ENCODE peak calls at places on chromosomes 2 and 18, in four cellular contexts. F is brain microvascular endothelial cell; A is CD8-positive, alpha-beta T cell; S is foreskin fibroblast. T is an unnamed sample.

GRCh38 chr2:72954376-72955187 is 37.3 kb downstream of the EMX1 start:
- DNase-seq in F (no peak), A (no peak), S (no peak), T (no peak)

GRCh38 chr2:18829331-18829902 is 240.0 kb upstream of the NT5C1B start:
- DNase-seq in F (peak; percentile 49), A (no peak), S (peak; percentile 69), T (no peak)

GRCh38 chr2:144372484-144373195 is 147.3 kb downstream of the ZEB2 start:
- DNase-seq in S (peak; percentile 41), A (no peak), F (no peak), T (no peak)

GRCh38 chr2:16617282-16618266 is 48.1 kb downstream of the CYRIA start:
- DNase-seq in S (no peak), A (no peak), F (peak; percentile 31), T (no peak)

GRCh38 chr2:19902272-19902730 is 518 bp upstream of the TTC32 start:
- DNase-seq in S (no peak), F (no peak), A (no peak), T (no peak)

GRCh38 chr2:127128508-127128907 is 21.6 kb upstream of the BIN1 start:
- DNase-seq in A (no peak), S (no peak), F (no peak), T (no peak)

GRCh38 chr2:18373081-18373480 is 187.4 kb downstream of the RDH14 start:
- DNase-seq in F (no peak), S (no peak), A (no peak), T (no peak)

GRCh38 chr2:102436284-102436683 is 13.3 kb downstream of the IL18RAP start:
- DNase-seq in A (no peak), F (peak; percentile 75), S (peak; percentile 3), T (no peak)

GRCh38 chr18:42255908-42256765 is 301.1 kb downstream of the PIK3C3 start:
- DNase-seq in A (no peak), S (no peak), F (no peak), T (no peak)

GRCh38 chr2:29193681-29194080 is 78.5 kb downstream of the CLIP4 start:
- DNase-seq in A (no peak), F (no peak), S (no peak), T (no peak)

GRCh38 chr2:43018179-43019024 is 208.0 kb downstream of the ZFP36L2 start:
- DNase-seq in F (no peak), A (no peak), S (peak; percentile 90), T (no peak)

GRCh38 chr2:202938960-202939359 is 26.9 kb downstream of the CARF start:
- DNase-seq in F (no peak), S (no peak), A (no peak), T (no peak)

GRCh38 chr2:18741888-18742287 is 152.5 kb upstream of the NT5C1B start:
- DNase-seq in A (no peak), F (no peak), S (no peak), T (no peak)

DNA sequence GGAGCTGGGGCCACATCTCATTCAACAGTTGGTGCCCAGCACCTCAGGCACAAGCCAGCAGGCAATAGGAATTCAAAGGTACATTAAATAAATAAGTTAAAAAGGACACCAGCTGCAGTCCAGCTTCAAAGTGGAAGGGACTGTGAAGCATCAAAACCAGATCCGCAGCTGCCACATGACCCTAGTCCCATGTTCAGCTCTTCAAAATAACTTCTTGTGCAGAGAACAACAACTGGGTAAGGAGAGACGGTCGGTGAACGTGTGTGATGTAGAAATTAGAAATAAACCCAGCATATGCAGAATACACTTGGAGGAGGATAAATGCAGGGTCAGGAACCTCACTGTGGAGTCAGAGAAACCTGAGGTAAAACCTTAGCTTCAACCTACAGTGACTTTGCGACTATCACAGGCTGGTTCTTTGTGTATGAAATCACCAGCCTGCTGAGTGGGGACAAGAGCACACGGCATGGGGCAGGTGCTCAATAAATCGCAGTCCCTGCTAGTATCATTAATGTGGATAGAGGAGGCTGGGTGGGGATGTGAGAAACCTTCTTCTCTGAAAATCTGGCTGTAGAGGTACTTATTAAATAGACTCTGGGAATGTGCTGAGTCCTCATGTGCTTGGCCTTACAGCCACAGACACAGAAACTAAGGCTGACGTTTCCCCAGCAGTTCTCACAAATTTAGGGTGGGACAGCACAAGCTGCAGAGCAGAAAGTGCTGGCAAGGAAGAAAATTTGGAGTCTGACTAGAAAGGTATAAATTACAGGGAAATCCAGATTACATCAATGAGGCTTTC is 20.8 kb downstream of the FBXO15 start:
- DNase-seq in A (no peak), S (no peak), F (no peak), T (no peak)
- H3K4me3 ChIP-seq in A (no peak overlapping the region), S (no peak overlapping the region), F (no peak overlapping the region), T (no peak overlapping the region)

GRCh38 chr2:66772618-66773017 is 337.7 kb downstream of the MEIS1 start:
- DNase-seq in S (no peak), A (no peak), F (no peak), T (no peak)
- TF ChIP-seq CTCF in S (no peak), A (no peak), F (peak; percentile 13), T (no peak)

GRCh38 chr2:240455719-240456606 is 20.5 kb downstream of the GPC1 start:
- DNase-seq in S (no peak), F (no peak), A (no peak), T (no peak)
- H3K4me3 ChIP-seq in S (no peak overlapping the region), F (no peak overlapping the region), A (no peak overlapping the region), T (no peak overlapping the region)

DNA sequence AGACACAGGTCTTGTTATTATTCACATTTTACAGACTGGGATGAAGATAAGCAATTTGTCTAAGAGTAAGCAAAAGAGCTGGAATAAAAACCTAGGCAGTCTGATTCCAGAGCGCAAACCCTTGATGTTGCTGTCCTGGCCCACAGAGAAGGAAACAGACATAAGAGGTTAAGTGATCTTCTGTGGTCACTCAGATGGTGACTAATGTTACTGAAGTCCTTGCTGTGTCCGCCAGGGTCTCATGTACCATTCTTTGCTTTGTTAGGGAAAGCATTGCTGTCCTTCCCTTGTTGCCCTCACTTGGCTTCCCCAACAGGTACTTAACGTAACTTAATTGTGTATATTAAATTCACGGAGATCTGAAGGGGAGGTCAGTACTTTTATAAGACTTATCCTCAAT is 14.9 kb upstream of the FAP start:
- DNase-seq in F (no peak), A (no peak), S (no peak), T (no peak)
- TF ChIP-seq CTCF in F (peak; percentile 41), A (no peak), S (no peak), T (no peak)

GRCh38 chr2:109127556-109127955 is 1.4 kb upstream of the SH3RF3 start:
- DNase-seq in F (no peak), A (no peak), S (no peak), T (no peak)
- H3K4me3 ChIP-seq in F (no peak overlapping the region), A (no peak overlapping the region), S (no peak overlapping the region), T (peak overlapping the region; percentile 68)